ENCODE peak calls at places on chromosomes 1 and 21, in six cellular contexts. One of them, this sample, is unnamed.
A peak's percentile ranks its signal among the peaks of the same experiment; 100 is the strongest.

GRCh38 chr1:200427744-200428143 is 17.9 kb upstream of the ZNF281 start:
- DNase-seq in coronary artery: no peak
- DNase-seq in fibroblast of the aortic adventitia: no peak
- DNase-seq in fibroblast of the conjunctiva: no peak
- DNase-seq in omental fat pad: no peak
- DNase-seq in HT1080: no peak
- DNase-seq in this sample: no peak

GRCh38 chr1:15849775-15850449 is 2.4 kb downstream of the SPEN start:
- DNase-seq in coronary artery: no peak
- DNase-seq in fibroblast of the aortic adventitia: peak; percentile 48
- DNase-seq in fibroblast of the conjunctiva: no peak
- DNase-seq in omental fat pad: no peak
- DNase-seq in HT1080: peak; percentile 69
- DNase-seq in this sample: peak; percentile 81

GRCh38 chr1:3070654-3071506 is 1.9 kb downstream of the PRDM16 start:
- DNase-seq in coronary artery: no peak
- DNase-seq in HT1080: no peak
- DNase-seq in omental fat pad: no peak
- DNase-seq in fibroblast of the conjunctiva: no peak
- DNase-seq in fibroblast of the aortic adventitia: no peak
- DNase-seq in this sample: no peak

GRCh38 chr1:2628191-2628932 is 4.5 kb downstream of the MMEL1 start:
- DNase-seq in fibroblast of the aortic adventitia: no peak
- DNase-seq in omental fat pad: no peak
- DNase-seq in HT1080: no peak
- DNase-seq in coronary artery: no peak
- DNase-seq in fibroblast of the conjunctiva: no peak
- DNase-seq in this sample: no peak

GRCh38 chr21:37006521-37007291 is at the start of gene RIPPLY3:
- DNase-seq in coronary artery: no peak
- DNase-seq in HT1080: no peak
- DNase-seq in omental fat pad: no peak
- DNase-seq in fibroblast of the aortic adventitia: peak; percentile 8
- DNase-seq in fibroblast of the conjunctiva: no peak
- DNase-seq in this sample: no peak

GRCh38 chr1:201530741-201531521 is 8.0 kb upstream of the NAV1 start:
- DNase-seq in omental fat pad: peak; percentile 70
- DNase-seq in fibroblast of the aortic adventitia: peak; percentile 95
- DNase-seq in coronary artery: peak; percentile 88
- DNase-seq in fibroblast of the conjunctiva: peak; percentile 86
- DNase-seq in HT1080: peak; percentile 81
- DNase-seq in this sample: peak; percentile 69

GRCh38 chr1:95169544-95169943 is 52.4 kb downstream of the TLCD4 start:
- DNase-seq in HT1080: peak; percentile 40
- DNase-seq in coronary artery: no peak
- DNase-seq in fibroblast of the aortic adventitia: no peak
- DNase-seq in fibroblast of the conjunctiva: no peak
- DNase-seq in omental fat pad: no peak
- DNase-seq in this sample: no peak

GRCh38 chr1:109769335-109770078 is 5.8 kb upstream of the EPS8L3 start:
- DNase-seq in fibroblast of the aortic adventitia: peak; percentile 48
- DNase-seq in HT1080: peak; percentile 84
- DNase-seq in coronary artery: no peak
- DNase-seq in fibroblast of the conjunctiva: no peak
- DNase-seq in omental fat pad: peak; percentile 16
- DNase-seq in this sample: no peak

GRCh38 chr1:33379631-33380354 is 51.1 kb downstream of the PHC2 start:
- DNase-seq in coronary artery: no peak
- DNase-seq in HT1080: no peak
- DNase-seq in omental fat pad: no peak
- DNase-seq in fibroblast of the conjunctiva: no peak
- DNase-seq in fibroblast of the aortic adventitia: no peak
- DNase-seq in this sample: no peak

GRCh38 chr21:35113064-35113463 is 64.0 kb upstream of the RUNX1 start:
- DNase-seq in omental fat pad: no peak
- DNase-seq in HT1080: peak; percentile 77
- DNase-seq in fibroblast of the conjunctiva: no peak
- DNase-seq in coronary artery: no peak
- DNase-seq in fibroblast of the aortic adventitia: no peak
- DNase-seq in this sample: no peak

GRCh38 chr1:18632711-18633427 is 2.2 kb downstream of the PAX7 start:
- DNase-seq in fibroblast of the aortic adventitia: no peak
- DNase-seq in coronary artery: no peak
- DNase-seq in omental fat pad: no peak
- DNase-seq in fibroblast of the conjunctiva: no peak
- DNase-seq in HT1080: no peak
- DNase-seq in this sample: no peak

GRCh38 chr1:93471911-93472310 is 24.0 kb downstream of the FNBP1L start:
- DNase-seq in omental fat pad: no peak
- DNase-seq in HT1080: no peak
- DNase-seq in fibroblast of the conjunctiva: peak; percentile 53
- DNase-seq in fibroblast of the aortic adventitia: peak; percentile 87
- DNase-seq in coronary artery: no peak
- DNase-seq in this sample: no peak

GRCh38 chr1:215833936-215834729 is 267.0 kb downstream of the KCTD3 start:
- DNase-seq in omental fat pad: no peak
- DNase-seq in coronary artery: no peak
- DNase-seq in fibroblast of the aortic adventitia: no peak
- DNase-seq in HT1080: peak; percentile 25
- DNase-seq in fibroblast of the conjunctiva: no peak
- DNase-seq in this sample: no peak

GRCh38 chr1:108200627-108201106 is 524 bp upstream of the SLC25A24 start:
- DNase-seq in HT1080: peak; percentile 74
- DNase-seq in coronary artery: peak; percentile 74
- DNase-seq in fibroblast of the aortic adventitia: peak; percentile 84
- DNase-seq in fibroblast of the conjunctiva: peak; percentile 59
- DNase-seq in omental fat pad: no peak
- DNase-seq in this sample: peak; percentile 48

GRCh38 chr1:182684128-182684828 is at the start of gene RGS8:
- DNase-seq in fibroblast of the conjunctiva: no peak
- DNase-seq in omental fat pad: no peak
- DNase-seq in coronary artery: no peak
- DNase-seq in HT1080: no peak
- DNase-seq in fibroblast of the aortic adventitia: no peak
- DNase-seq in this sample: no peak

GRCh38 chr1:20660363-20661234 is 570 bp downstream of the DDOST start:
- DNase-seq in fibroblast of the conjunctiva: no peak
- DNase-seq in fibroblast of the aortic adventitia: peak; percentile 9
- DNase-seq in omental fat pad: no peak
- DNase-seq in coronary artery: no peak
- DNase-seq in HT1080: no peak
- DNase-seq in this sample: no peak

GRCh38 chr1:153633161-153633746 is 612 bp upstream of the CHTOP start:
- DNase-seq in omental fat pad: no peak
- DNase-seq in fibroblast of the conjunctiva: no peak
- DNase-seq in HT1080: no peak
- DNase-seq in coronary artery: no peak
- DNase-seq in fibroblast of the aortic adventitia: no peak
- DNase-seq in this sample: no peak

GRCh38 chr1:206738370-206739366 is 31.9 kb upstream of the IL19 start:
- DNase-seq in omental fat pad: no peak
- DNase-seq in HT1080: no peak
- DNase-seq in fibroblast of the aortic adventitia: peak; percentile 45
- DNase-seq in fibroblast of the conjunctiva: no peak
- DNase-seq in coronary artery: no peak
- DNase-seq in this sample: peak; percentile 54

GRCh38 chr1:183604811-183605210 is 14.6 kb upstream of the NCF2 start:
- DNase-seq in coronary artery: no peak
- DNase-seq in fibroblast of the aortic adventitia: no peak
- DNase-seq in HT1080: no peak
- DNase-seq in fibroblast of the conjunctiva: no peak
- DNase-seq in omental fat pad: no peak
- DNase-seq in this sample: no peak

GRCh38 chr1:41046347-41046775 is 24.8 kb upstream of the SLFNL1 start:
- DNase-seq in fibroblast of the conjunctiva: no peak
- DNase-seq in coronary artery: no peak
- DNase-seq in omental fat pad: no peak
- DNase-seq in fibroblast of the aortic adventitia: no peak
- DNase-seq in HT1080: no peak
- DNase-seq in this sample: no peak

GRCh38 chr1:66033781-66034180 is 241.1 kb downstream of the PDE4B start:
- DNase-seq in coronary artery: no peak
- DNase-seq in fibroblast of the conjunctiva: no peak
- DNase-seq in fibroblast of the aortic adventitia: no peak
- DNase-seq in HT1080: no peak
- DNase-seq in omental fat pad: no peak
- DNase-seq in this sample: no peak

GRCh38 chr1:227899141-227899819 is 48.5 kb downstream of the WNT9A start:
- DNase-seq in omental fat pad: peak; percentile 16
- DNase-seq in coronary artery: peak; percentile 64
- DNase-seq in fibroblast of the conjunctiva: no peak
- DNase-seq in fibroblast of the aortic adventitia: no peak
- DNase-seq in HT1080: no peak
- DNase-seq in this sample: no peak

GRCh38 chr1:38962560-38962959 is 20.9 kb upstream of the RHBDL2 start:
- DNase-seq in omental fat pad: no peak
- DNase-seq in fibroblast of the aortic adventitia: peak; percentile 40
- DNase-seq in coronary artery: no peak
- DNase-seq in HT1080: peak; percentile 61
- DNase-seq in fibroblast of the conjunctiva: no peak
- DNase-seq in this sample: no peak

GRCh38 chr1:2885001-2885400 is 83.5 kb upstream of the TTC34 start:
- DNase-seq in fibroblast of the aortic adventitia: no peak
- DNase-seq in omental fat pad: no peak
- DNase-seq in HT1080: no peak
- DNase-seq in fibroblast of the conjunctiva: no peak
- DNase-seq in coronary artery: no peak
- DNase-seq in this sample: no peak

GRCh38 chr1:238141295-238141694 is 250.6 kb upstream of the ZP4 start:
- DNase-seq in fibroblast of the aortic adventitia: no peak
- DNase-seq in HT1080: no peak
- DNase-seq in fibroblast of the conjunctiva: no peak
- DNase-seq in coronary artery: no peak
- DNase-seq in omental fat pad: no peak
- DNase-seq in this sample: peak; percentile 56

GRCh38 chr1:11648732-11649158 is 5.5 kb downstream of the FBXO2 start:
- DNase-seq in fibroblast of the conjunctiva: no peak
- DNase-seq in omental fat pad: no peak
- DNase-seq in HT1080: no peak
- DNase-seq in fibroblast of the aortic adventitia: no peak
- DNase-seq in coronary artery: no peak
- DNase-seq in this sample: no peak

GRCh38 chr1:212531796-212532195 is 76.8 kb upstream of the ATF3 start:
- DNase-seq in HT1080: no peak
- DNase-seq in fibroblast of the conjunctiva: no peak
- DNase-seq in coronary artery: no peak
- DNase-seq in fibroblast of the aortic adventitia: no peak
- DNase-seq in omental fat pad: no peak
- DNase-seq in this sample: no peak

GRCh38 chr1:12183095-12183794 is 16.5 kb downstream of the TNFRSF1B start:
- DNase-seq in HT1080: no peak
- DNase-seq in fibroblast of the aortic adventitia: no peak
- DNase-seq in fibroblast of the conjunctiva: no peak
- DNase-seq in omental fat pad: no peak
- DNase-seq in coronary artery: no peak
- DNase-seq in this sample: no peak

GRCh38 chr1:64309468-64309867 is 106.0 kb downstream of the UBE2U start:
- DNase-seq in fibroblast of the conjunctiva: no peak
- DNase-seq in HT1080: no peak
- DNase-seq in coronary artery: no peak
- DNase-seq in omental fat pad: no peak
- DNase-seq in fibroblast of the aortic adventitia: no peak
- DNase-seq in this sample: no peak

GRCh38 chr1:220347654-220348175 is 75.5 kb upstream of the RAB3GAP2 start:
- DNase-seq in omental fat pad: no peak
- DNase-seq in HT1080: peak; percentile 30
- DNase-seq in coronary artery: no peak
- DNase-seq in fibroblast of the aortic adventitia: no peak
- DNase-seq in fibroblast of the conjunctiva: no peak
- DNase-seq in this sample: no peak

GRCh38 chr1:52801011-52801410 is 41.5 kb upstream of the ZYG11A start:
- DNase-seq in omental fat pad: no peak
- DNase-seq in coronary artery: no peak
- DNase-seq in HT1080: no peak
- DNase-seq in fibroblast of the aortic adventitia: no peak
- DNase-seq in fibroblast of the conjunctiva: no peak
- DNase-seq in this sample: no peak

GRCh38 chr21:34642211-34643075 is 26.4 kb upstream of the CLIC6 start:
- DNase-seq in omental fat pad: no peak
- DNase-seq in fibroblast of the conjunctiva: no peak
- DNase-seq in HT1080: peak; percentile 75
- DNase-seq in coronary artery: peak; percentile 52
- DNase-seq in fibroblast of the aortic adventitia: peak; percentile 35
- DNase-seq in this sample: no peak

GRCh38 chr1:29120955-29121485 is 2.7 kb downstream of the TMEM200B start:
- DNase-seq in coronary artery: peak; percentile 76
- DNase-seq in fibroblast of the conjunctiva: no peak
- DNase-seq in fibroblast of the aortic adventitia: peak; percentile 39
- DNase-seq in omental fat pad: no peak
- DNase-seq in HT1080: no peak
- DNase-seq in this sample: no peak

GRCh38 chr1:21634481-21635137 is 34.5 kb downstream of the RAP1GAP start:
- DNase-seq in omental fat pad: no peak
- DNase-seq in fibroblast of the conjunctiva: no peak
- DNase-seq in HT1080: no peak
- DNase-seq in coronary artery: no peak
- DNase-seq in fibroblast of the aortic adventitia: no peak
- DNase-seq in this sample: no peak

GRCh38 chr1:3978196-3978927 is 78.3 kb upstream of the C1orf174 start:
- DNase-seq in coronary artery: no peak
- DNase-seq in HT1080: no peak
- DNase-seq in omental fat pad: no peak
- DNase-seq in fibroblast of the conjunctiva: no peak
- DNase-seq in fibroblast of the aortic adventitia: no peak
- DNase-seq in this sample: no peak

GRCh38 chr21:14675774-14676530 is 129.8 kb upstream of the SAMSN1 start:
- DNase-seq in coronary artery: no peak
- DNase-seq in omental fat pad: no peak
- DNase-seq in fibroblast of the aortic adventitia: no peak
- DNase-seq in fibroblast of the conjunctiva: no peak
- DNase-seq in HT1080: no peak
- DNase-seq in this sample: no peak